ENCODE peak calls at places on chromosomes 6 and 20, in seven cellular contexts. E, T, Y, F, H, U and M are unnamed samples.

GRCh38 chr20:16609066-16609465 is 35.8 kb upstream of the KIF16B start:
- DNase-seq in E (no peak), H (no peak), T (no peak), Y (no peak), F (no peak), U (no peak), M (no peak)

GRCh38 chr6:11357285-11357684 is 124.8 kb upstream of the NEDD9 start:
- DNase-seq in T (no peak), E (no peak), F (no peak), U (no peak), H (no peak), Y (no peak), M (no peak)

GRCh38 chr6:31125162-31125561 is 4.9 kb upstream of the CDSN start:
- DNase-seq in Y (peak), E (no peak), T (peak), U (no peak), H (no peak), F (no peak), M (no peak)

GRCh38 chr20:2302369-2302768 is 6.6 kb downstream of the TGM3 start:
- DNase-seq in U (no peak), T (no peak), E (no peak), Y (no peak), F (no peak), H (no peak), M (no peak)

GRCh38 chr20:12159266-12159665 is 241.6 kb downstream of the BTBD3 start:
- DNase-seq in T (no peak), H (no peak), F (no peak), E (no peak), Y (no peak), U (no peak), M (no peak)

GRCh38 chr6:150134280-150134920 is 8.4 kb upstream of the PPP1R14C start:
- DNase-seq in U (no peak), E (no peak), H (no peak), T (no peak), Y (no peak), F (no peak), M (no peak)

GRCh38 chr20:29876911-29877285 is 1380.6 kb upstream of the DEFB115 start:
- DNase-seq in T (no peak), F (no peak), E (no peak), Y (peak), H (no peak), U (no peak), M (no peak)

GRCh38 chr6:149969635-149970034 is 5.9 kb downstream of the ULBP1 start:
- DNase-seq in E (no peak), T (no peak), F (no peak), Y (no peak), H (no peak), U (no peak), M (no peak)

GRCh38 chr6:153816306-153816845 is 222.7 kb upstream of the OPRM1 start:
- DNase-seq in F (no peak), Y (no peak), E (no peak), H (no peak), U (no peak), T (no peak), M (no peak)

GRCh38 chr6:56860466-56860865 is 94.4 kb upstream of the BEND6 start:
- DNase-seq in E (no peak), T (no peak), Y (no peak), U (no peak), F (no peak), H (no peak), M (no peak)

GRCh38 chr20:11982958-11983470 is 65.3 kb downstream of the BTBD3 start:
- DNase-seq in U (no peak), E (no peak), F (no peak), T (no peak), H (no peak), Y (no peak), M (no peak)

GRCh38 chr20:12166053-12166717 is 248.5 kb downstream of the BTBD3 start:
- DNase-seq in U (no peak), T (peak), Y (no peak), H (no peak), E (peak), F (peak), M (no peak)

GRCh38 chr6:151359486-151359885 is 31.9 kb downstream of the ZBTB2 start:
- DNase-seq in H (no peak), F (no peak), U (no peak), T (no peak), Y (no peak), E (no peak), M (no peak)

GRCh38 chr20:37823276-37823980 is 79.5 kb upstream of the VSTM2L start:
- DNase-seq in F (no peak), Y (no peak), H (no peak), U (no peak), T (no peak), E (no peak), M (no peak)

GRCh38 chr20:47973519-47974233 is 188.4 kb upstream of the SULF2 start:
- DNase-seq in F (no peak), E (no peak), T (peak), U (no peak), H (no peak), Y (no peak), M (no peak)

GRCh38 chr6:4930025-4930692 is 73.7 kb downstream of the RPP40 start:
- DNase-seq in E (no peak), Y (no peak), H (no peak), T (no peak), F (no peak), U (peak), M (peak)

GRCh38 chr6:52512199-52512598 is 64.7 kb downstream of the TRAM2 start:
- DNase-seq in U (no peak), F (no peak), H (no peak), T (peak), E (peak), Y (no peak), M (no peak)

GRCh38 chr6:109892451-109893435 is 85.4 kb upstream of the GPR6 start:
- DNase-seq in E (no peak), Y (no peak), T (no peak), U (peak), F (no peak), H (no peak), M (peak)

GRCh38 chr20:6061544-6061943 is 7.7 kb upstream of the LRRN4 start:
- DNase-seq in T (no peak), E (no peak), Y (no peak), H (no peak), F (no peak), U (no peak), M (no peak)

GRCh38 chr6:64681416-64682160 is 1025.4 kb downstream of the EYS start:
- DNase-seq in U (no peak), T (no peak), H (no peak), E (no peak), F (no peak), Y (peak), M (no peak)

GRCh38 chr20:25309395-25310267 is 61.7 kb downstream of the PYGB start:
- DNase-seq in F (peak), E (peak), U (no peak), T (no peak), Y (peak), H (no peak), M (no peak)

GRCh38 chr6:35061651-35062410 is 79.3 kb downstream of the TCP11 start:
- DNase-seq in E (no peak), H (no peak), F (no peak), T (no peak), U (no peak), Y (no peak), M (no peak)

GRCh38 chr6:169044376-169045230 is 209.0 kb downstream of the THBS2 start:
- DNase-seq in H (no peak), F (no peak), U (no peak), E (no peak), T (no peak), Y (no peak), M (no peak)

GRCh38 chr6:117195728-117196127 is 69.6 kb upstream of the VGLL2 start:
- DNase-seq in Y (no peak), E (no peak), T (no peak), F (no peak), H (no peak), U (no peak), M (no peak)

GRCh38 chr6:146090474-146090873 is 61.6 kb downstream of the GRM1 start:
- DNase-seq in H (no peak), E (no peak), T (no peak), U (no peak), F (no peak), Y (no peak), M (no peak)

GRCh38 chr6:43427406-43428111 is at the start of gene ABCC10:
- DNase-seq in H (peak), Y (peak), E (peak), F (peak), U (peak), T (peak), M (peak)

GRCh38 chr6:7108964-7109836 is 1.4 kb downstream of the RREB1 start:
- DNase-seq in Y (peak), E (no peak), T (peak), F (peak), U (no peak), H (no peak), M (peak)

GRCh38 chr20:21714297-21715192 is 9.1 kb downstream of the PAX1 start:
- DNase-seq in Y (peak), T (no peak), H (no peak), F (no peak), E (no peak), U (no peak), M (no peak)